ENCODE peak calls at places on chromosomes 6 and 20, in four cellular contexts. X, Z, H and N are unnamed samples. For H3K4me1 and H3K36me3, the result is how much of the 10 kb centered on the place peaks cover.

GRCh38 chr6:152637422-152638047 is 373 bp upstream of the SYNE1 start:
- DNase-seq in H (no peak), X (no peak), Z (no peak), N (no peak)

GRCh38 chr6:161486326-161486725 is 212.5 kb upstream of the AGPAT4 start:
- DNase-seq in H (peak), Z (no peak), X (no peak), N (no peak)

GRCh38 chr6:17446713-17447112 is 53.3 kb downstream of the CAP2 start:
- DNase-seq in H (no peak), Z (no peak), X (peak), N (no peak)

GRCh38 chr6:66307490-66307889 is 600.5 kb upstream of the EYS start:
- DNase-seq in Z (no peak), X (no peak), H (no peak), N (no peak)

GRCh38 chr6:134882426-134883038 is 67.4 kb downstream of the ALDH8A1 start:
- DNase-seq in H (peak), Z (peak), X (peak), N (peak)

GRCh38 chr6:139979021-139979721 is 604.7 kb upstream of the CITED2 start:
- DNase-seq in Z (no peak), H (no peak), X (no peak), N (no peak)

GRCh38 chr6:61886608-61887259 is 399.3 kb downstream of the KHDRBS2 start:
- DNase-seq in Z (no peak), X (no peak), H (no peak), N (no peak)

GRCh38 chr6:75748743-75749538 is at the start of gene MYO6:
- DNase-seq in H (peak), X (peak), Z (peak), N (peak)

GRCh38 chr6:36116480-36116879 is 13.8 kb upstream of the MAPK13 start:
- DNase-seq in X (no peak), Z (no peak), H (no peak), N (no peak)

GRCh38 chr6:25792016-25792415 is 37.5 kb downstream of the SLC17A4 start:
- DNase-seq in Z (no peak), X (no peak), H (no peak), N (no peak)

GRCh38 chr20:41218466-41218865 is 81.1 kb downstream of the PLCG1 start:
- DNase-seq in Z (no peak), X (no peak), H (peak), N (no peak)

GRCh38 chr6:15274696-15275387 is 29.0 kb downstream of the JARID2 start:
- DNase-seq in Z (no peak), H (no peak), X (no peak), N (no peak)
- TF ChIP-seq CTCF in Z (peak), H (peak), X (no peak), N (no peak)

GRCh38 chr20:58651823-58652605 is 931 bp downstream of the STX16 start:
- DNase-seq in X (peak), Z (peak), H (peak), N (peak)
- H3K4me1 ChIP-seq in X (under half), Z (under half), H (under half), N (under half)

DNA sequence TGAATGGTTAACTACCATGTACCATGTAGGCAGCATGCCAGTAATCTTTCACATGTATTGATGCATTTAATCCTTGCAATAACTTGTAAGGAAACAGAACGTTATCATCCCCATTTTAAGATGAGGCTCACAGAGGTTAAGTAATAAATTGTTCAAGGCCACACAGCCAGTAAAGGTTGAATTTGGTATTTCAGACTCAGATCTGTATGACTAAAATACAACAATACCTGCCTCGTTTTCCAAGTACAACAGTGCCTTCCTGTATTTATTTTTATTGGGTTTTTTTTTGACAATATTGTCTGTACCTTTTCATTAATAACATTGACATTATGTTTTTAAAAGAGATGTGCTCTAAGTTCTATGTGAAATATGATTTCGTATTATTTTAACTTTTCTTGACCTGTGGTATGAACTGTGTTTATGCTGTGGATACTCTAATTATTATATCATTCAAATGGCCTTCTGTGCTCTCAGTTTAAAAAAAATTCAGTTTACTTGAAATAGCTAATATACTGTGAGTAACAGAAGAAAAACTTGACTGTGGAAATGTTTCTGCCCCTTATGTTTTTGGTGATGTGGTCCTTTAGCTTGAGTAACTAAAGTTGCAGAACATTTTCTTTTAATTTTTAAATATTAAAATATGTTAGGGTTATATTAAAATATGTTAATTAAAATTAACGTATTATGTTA is 39.7 kb downstream of the XRN2 start:
- DNase-seq in X (no peak), Z (no peak), H (no peak), N (no peak)
- H3K36me3 ChIP-seq in X (under half), Z (under half), H (under half), N (under half)

GRCh38 chr6:33963351-33963750 is 159.5 kb upstream of the MLN start:
- DNase-seq in H (no peak), Z (no peak), X (no peak), N (peak)

GRCh38 chr6:33966536-33966935 is 162.7 kb upstream of the MLN start:
- DNase-seq in Z (no peak), H (no peak), X (no peak), N (no peak)

GRCh38 chr6:33962673-33963072 is 158.9 kb upstream of the MLN start:
- DNase-seq in H (no peak), Z (no peak), X (no peak), N (no peak)

GRCh38 chr6:33965766-33966165 is 162.0 kb upstream of the MLN start:
- DNase-seq in Z (no peak), X (no peak), H (peak), N (no peak)

GRCh38 chr6:33964387-33964786 is 160.6 kb upstream of the MLN start:
- DNase-seq in H (no peak), X (no peak), Z (no peak), N (no peak)
- TF ChIP-seq CTCF in H (no peak), X (no peak), Z (no peak), N (no peak)

GRCh38 chr20:35305682-35306556 is 13.7 kb upstream of the FAM83C start:
- DNase-seq in H (peak), Z (peak), X (peak), N (no peak)

GRCh38 chr20:35303382-35303734 is 11.1 kb upstream of the FAM83C start:
- DNase-seq in X (no peak), Z (no peak), H (no peak), N (no peak)

GRCh38 chr20:35303735-35304431 is 11.7 kb upstream of the FAM83C start:
- DNase-seq in H (peak), Z (peak), X (peak), N (peak)

GRCh38 chr20:35306931-35307517 is 14.8 kb upstream of the FAM83C start:
- DNase-seq in H (peak), X (peak), Z (peak), N (no peak)

DNA sequence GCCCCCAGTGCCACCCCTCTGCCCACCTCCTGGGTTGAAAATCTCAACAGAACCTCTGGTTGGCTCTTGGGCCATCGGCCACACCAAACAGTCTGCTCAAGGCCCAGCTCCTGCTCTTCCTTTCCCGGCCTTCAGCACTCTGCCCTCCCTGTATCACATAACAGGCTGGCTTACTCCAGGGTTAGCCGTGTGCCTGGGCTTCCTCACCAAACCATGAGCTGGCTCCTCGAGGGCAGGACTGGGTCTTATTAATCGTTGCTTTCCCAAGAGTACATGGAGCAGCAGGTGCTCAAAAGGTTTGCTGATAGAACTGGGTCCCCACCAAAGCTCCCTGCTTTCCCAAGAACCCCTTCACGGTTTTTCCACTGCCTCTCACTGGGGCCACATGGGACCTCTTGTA is 12.7 kb upstream of the FAM83C start:
- DNase-seq in X (no peak), Z (no peak), H (no peak), N (no peak)
- H3K4me1 ChIP-seq in X (under half), Z (under half), H (half or more), N (under half)

GRCh38 chr20:57372157-57372556 is 19.0 kb upstream of the RBM38 start:
- DNase-seq in Z (no peak), H (no peak), X (no peak), N (no peak)

GRCh38 chr20:57374931-57375651 is 16.1 kb upstream of the RBM38 start:
- DNase-seq in X (no peak), Z (no peak), H (no peak), N (no peak)

GRCh38 chr20:57374343-57374930 is 16.8 kb upstream of the RBM38 start:
- DNase-seq in H (no peak), Z (no peak), X (no peak), N (no peak)

GRCh38 chr20:57371363-57371762 is 19.8 kb upstream of the RBM38 start:
- DNase-seq in Z (no peak), X (no peak), H (no peak), N (no peak)

GRCh38 chr20:57372581-57373350 is 18.4 kb upstream of the RBM38 start:
- DNase-seq in X (no peak), H (no peak), Z (no peak), N (no peak)
- H3K36me3 ChIP-seq in X (under half), H (under half), Z (under half), N (under half)

DNA sequence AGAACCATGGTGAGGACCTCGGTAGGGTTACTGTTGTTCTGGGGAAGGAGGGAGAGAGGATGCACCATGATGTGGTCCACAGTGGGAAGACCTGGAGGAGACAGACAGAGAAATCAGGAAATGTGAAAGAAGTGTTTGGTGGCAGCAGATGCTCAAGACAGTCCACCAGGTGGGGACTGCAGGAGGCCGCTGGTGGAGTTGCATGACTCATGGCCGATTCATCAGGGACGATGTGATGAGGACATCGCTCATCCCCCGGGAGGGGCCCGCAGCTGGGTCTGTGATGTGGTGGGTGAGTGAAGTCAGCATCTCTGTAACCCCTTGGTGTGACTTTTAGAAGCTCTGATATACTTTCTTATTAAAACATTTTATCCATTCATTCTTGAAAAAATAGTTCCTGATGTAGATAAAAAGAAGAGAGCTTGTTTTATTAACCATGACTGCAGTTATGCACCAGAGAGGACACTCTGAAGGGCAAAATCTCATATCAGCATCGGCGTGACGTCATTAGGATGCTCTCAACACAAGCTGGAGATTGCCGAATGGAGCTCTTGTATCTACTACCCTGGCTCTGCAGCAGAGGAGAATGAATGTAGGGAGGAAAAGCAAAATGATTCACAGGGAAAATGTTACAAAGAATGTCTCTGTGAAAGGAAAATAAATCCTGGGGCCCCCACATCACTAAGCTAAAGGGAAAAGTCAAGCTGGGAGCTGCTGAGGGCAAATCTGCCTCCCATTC is 71.2 kb downstream of the RAMACL start:
- DNase-seq in Z (peak), X (no peak), H (peak), N (peak)
- TF ChIP-seq CTCF in Z (peak), X (no peak), H (peak), N (no peak)

DNA sequence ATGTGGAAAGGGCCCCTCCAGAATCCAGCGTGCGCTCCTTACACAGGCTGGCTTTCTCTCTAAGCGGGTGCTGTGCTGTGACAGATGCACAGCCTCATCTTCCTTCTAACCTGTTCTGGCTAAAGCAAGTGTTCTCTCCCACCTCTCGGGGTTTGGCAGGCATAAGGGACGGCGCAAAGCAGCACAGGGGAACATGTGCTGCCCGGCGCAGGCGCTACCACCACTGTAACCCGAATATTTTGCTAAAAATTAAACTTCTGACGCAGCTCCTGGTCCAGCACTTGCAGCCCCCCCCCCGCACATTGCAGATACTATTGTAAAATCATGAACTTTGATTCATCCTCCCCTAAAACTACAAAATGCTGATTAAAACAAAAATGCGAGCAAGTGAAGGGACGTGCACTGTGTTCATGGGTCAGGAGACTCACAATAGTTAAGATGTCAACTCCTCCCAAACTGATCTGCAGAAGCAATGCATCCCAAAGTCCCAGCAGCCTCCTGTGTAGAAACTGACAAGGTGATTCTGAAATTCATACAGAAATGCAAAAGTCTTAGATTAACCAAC is 43.0 kb downstream of the TAF4 start:
- DNase-seq in H (no peak), Z (no peak), X (no peak), N (no peak)
- H3K4me1 ChIP-seq in H (under half), Z (half or more), X (under half), N (under half)